ENCODE peak calls at places on chromosomes 12 and 14, in four cellular contexts. H is choroid plexus epithelial cell, T is IMR-90, Q is fibroblast of villous mesenchyme. W is an unnamed sample.

GRCh38 chr12:106110626-106111300 is 28.0 kb downstream of the NUAK1 start:
- DNase-seq in H (no peak), T (no peak), Q (no peak), W (no peak)

GRCh38 chr12:27966870-27967269 is 5.7 kb downstream of the PTHLH start:
- DNase-seq in H (peak), T (peak), Q (peak), W (peak)

GRCh38 chr14:54699087-54699530 is 132.2 kb downstream of the SAMD4A start:
- DNase-seq in H (no peak), T (no peak), Q (no peak), W (no peak)

GRCh38 chr14:22821193-22822016 is 6.2 kb upstream of the SLC7A7 start:
- DNase-seq in H (peak), T (no peak), Q (peak), W (no peak)

GRCh38 chr12:63276537-63277365 is 125.8 kb upstream of the AVPR1A start:
- DNase-seq in H (peak), T (peak), Q (peak), W (peak)

GRCh38 chr12:66269757-66270383 is 32.4 kb upstream of the HELB start:
- DNase-seq in H (peak), T (peak), Q (peak), W (peak)

GRCh38 chr14:102592969-102593840 is 756 bp downstream of the RCOR1 start:
- DNase-seq in H (peak), T (peak), Q (peak), W (no peak)

GRCh38 chr14:37142835-37143499 is 29.4 kb downstream of the SLC25A21 start:
- DNase-seq in H (peak), T (peak), Q (peak), W (peak)

GRCh38 chr14:84425968-84426367 is 1104.0 kb upstream of the FLRT2 start:
- DNase-seq in H (no peak), T (no peak), Q (no peak), W (no peak)

GRCh38 chr12:60693019-60693626 is 1097.3 kb downstream of the SLC16A7 start:
- DNase-seq in H (peak), T (peak), Q (no peak), W (peak)

GRCh38 chr12:51970904-51971646 is 19.6 kb downstream of the ACVR1B start:
- DNase-seq in H (peak), T (peak), Q (peak), W (peak)

GRCh38 chr14:95482967-95483842 is 33.2 kb downstream of the SYNE3 start:
- DNase-seq in H (peak), T (peak), Q (peak), W (peak)

GRCh38 chr14:99300190-99300589 is 28.2 kb upstream of the BCL11B start:
- DNase-seq in H (no peak), T (no peak), Q (no peak), W (no peak)

GRCh38 chr12:112198120-112198733 is 72.9 kb downstream of the TRAFD1 start:
- DNase-seq in H (peak), T (peak), Q (peak), W (peak)

GRCh38 chr14:103087343-103087835 is 3.4 kb downstream of the LBHD2 start:
- DNase-seq in H (no peak), T (no peak), Q (no peak), W (no peak)

GRCh38 chr12:24997970-24998582 is 49.2 kb upstream of the BCAT1 start:
- DNase-seq in H (peak), T (peak), Q (peak), W (peak)

GRCh38 chr12:45208604-45209487 is 7.0 kb upstream of the ANO6 start:
- DNase-seq in H (peak), T (peak), Q (peak), W (peak)

GRCh38 chr12:65824314-65824563 is at the start of gene HMGA2:
- DNase-seq in H (peak), T (peak), Q (no peak), W (no peak)

GRCh38 chr14:52467515-52468266 is 84.6 kb downstream of the TXNDC16 start:
- DNase-seq in H (no peak), T (no peak), Q (no peak), W (no peak)

GRCh38 chr12:131745706-131746105 is 34.8 kb downstream of the SFSWAP start:
- DNase-seq in H (no peak), T (no peak), Q (no peak), W (no peak)

GRCh38 chr12:124018526-124018925 is 45.5 kb downstream of the ZNF664 start:
- DNase-seq in H (no peak), T (no peak), Q (no peak), W (no peak)
- H3K4me3 ChIP-seq in H (no peak), T (no peak), Q (no peak), W (no peak)

DNA sequence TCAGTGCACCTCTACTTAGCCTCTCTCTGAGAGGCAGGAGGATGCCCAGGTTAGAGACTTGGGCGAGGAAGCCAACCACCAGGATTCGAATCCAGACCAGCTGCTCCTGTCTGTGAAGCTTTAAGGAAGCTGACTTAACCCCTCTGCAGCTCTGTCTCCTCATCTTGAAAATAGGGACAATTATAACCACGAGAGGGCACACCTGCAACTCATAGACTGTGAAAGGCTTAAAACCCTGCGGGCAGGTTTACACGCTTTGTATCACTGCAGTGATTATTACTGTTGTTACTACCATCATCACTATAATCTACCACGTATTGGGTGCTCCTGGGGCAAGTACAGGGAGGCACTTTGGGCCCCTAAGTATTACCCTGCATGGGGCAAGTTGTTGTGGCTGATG is 379.8 kb downstream of the VRK1 start:
- DNase-seq in H (no peak), T (no peak), Q (no peak), W (peak)
- TF ChIP-seq CTCF in H (no peak), T (no peak), Q (no peak), W (peak)

GRCh38 chr14:20682127-20682434 is 2.3 kb upstream of the RNASE4 start:
- DNase-seq in H (no peak), T (no peak), Q (no peak), W (no peak)

GRCh38 chr14:20680843-20681347 is 3.5 kb upstream of the RNASE4 start:
- DNase-seq in H (peak), T (no peak), Q (no peak), W (no peak)

GRCh38 chr14:20681348-20682126 is 2.8 kb upstream of the RNASE4 start:
- DNase-seq in H (peak), T (peak), Q (peak), W (peak)

GRCh38 chr14:20679907-20680306 is 4.5 kb upstream of the RNASE4 start:
- DNase-seq in H (peak), T (peak), Q (peak), W (peak)

DNA sequence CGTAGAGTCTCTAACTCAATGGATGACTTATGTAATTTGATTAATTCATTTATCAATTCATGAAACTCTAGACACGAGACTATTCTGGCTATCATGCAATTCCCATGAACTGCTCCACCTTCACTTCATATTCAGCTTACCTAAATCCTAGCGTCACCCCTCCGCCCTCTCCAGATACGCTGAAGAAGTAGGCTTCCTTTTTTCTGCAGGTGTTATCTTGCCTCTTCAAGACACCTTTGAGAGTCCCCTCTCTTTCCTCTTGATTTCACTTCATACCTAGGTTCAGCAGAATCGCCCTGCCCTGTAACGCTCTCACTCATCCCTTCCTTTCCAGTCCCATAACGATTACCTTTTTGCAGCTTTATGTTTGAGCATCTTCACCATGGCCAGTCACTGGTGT is 4.0 kb upstream of the RNASE4 start:
- DNase-seq in H (no peak), T (no peak), Q (no peak), W (no peak)
- H3K4me3 ChIP-seq in H (no peak), T (no peak), Q (no peak), W (no peak)

GRCh38 chr12:23699031-23699430 is 250.4 kb downstream of the SOX5 start:
- DNase-seq in H (no peak), T (no peak), Q (no peak), W (no peak)
- TF ChIP-seq CTCF in H (no peak), T (no peak), Q (no peak), W (no peak)

GRCh38 chr12:123479442-123480180 is 21.7 kb downstream of the SNRNP35 start:
- DNase-seq in H (no peak), T (no peak), Q (no peak), W (no peak)

GRCh38 chr12:123475256-123475703 is 17.3 kb downstream of the SNRNP35 start:
- DNase-seq in H (no peak), T (no peak), Q (no peak), W (no peak)

GRCh38 chr12:123478762-123479161 is 20.8 kb downstream of the SNRNP35 start:
- DNase-seq in H (peak), T (peak), Q (no peak), W (no peak)

GRCh38 chr12:123474493-123475255 is 16.7 kb downstream of the SNRNP35 start:
- DNase-seq in H (no peak), T (no peak), Q (no peak), W (no peak)

GRCh38 chr12:123478069-123478468 is 20.1 kb downstream of the SNRNP35 start:
- DNase-seq in H (no peak), T (no peak), Q (no peak), W (no peak)
- H3K4me3 ChIP-seq in H (no peak), T (no peak), Q (no peak), W (no peak)

W was measured in bronchial epithelial cell.